ENCODE peak calls at places on chromosomes 7 and 10, in four cellular contexts. B, E, M and V are unnamed samples.

GRCh38 chr7:81691199-81691821 is 78.5 kb downstream of the HGF start:
- DNase-seq in B (peak), E (no peak), M (no peak), V (no peak)

GRCh38 chr7:35258891-35259537 is 5.1 kb upstream of the TBX20 start:
- DNase-seq in B (no peak), E (no peak), M (no peak), V (no peak)

GRCh38 chr7:37495574-37496184 is 47.0 kb upstream of the ELMO1 start:
- DNase-seq in B (peak), E (no peak), M (no peak), V (peak)

GRCh38 chr10:44071479-44071878 is 313.4 kb downstream of the CXCL12 start:
- DNase-seq in B (peak), E (no peak), M (no peak), V (peak)

GRCh38 chr7:37957236-37957970 is 37.0 kb downstream of the EPDR1 start:
- DNase-seq in B (no peak), E (no peak), M (no peak), V (no peak)

GRCh38 chr7:51785171-51785570 is 468.6 kb upstream of the COBL start:
- DNase-seq in B (no peak), E (no peak), M (no peak), V (no peak)

GRCh38 chr10:51063659-51064535 is 10.4 kb upstream of the PRKG1 start:
- DNase-seq in B (peak), E (no peak), M (no peak), V (peak)

GRCh38 chr10:49488056-49488455 is 50.9 kb downstream of the ERCC6 start:
- DNase-seq in B (no peak), E (no peak), M (no peak), V (no peak)

GRCh38 chr7:92621641-92622429 is 31.6 kb upstream of the FAM133B start:
- DNase-seq in B (no peak), E (no peak), M (no peak), V (peak)

GRCh38 chr7:31171216-31171750 is 119.2 kb downstream of the ADCYAP1R1 start:
- DNase-seq in B (no peak), E (no peak), M (no peak), V (no peak)

GRCh38 chr10:29482591-29483421 is 152.0 kb downstream of the SVIL start:
- DNase-seq in B (peak), E (no peak), M (no peak), V (peak)

GRCh38 chr10:114340816-114341215 is 63.5 kb downstream of the AFAP1L2 start:
- DNase-seq in B (no peak), E (no peak), M (no peak), V (no peak)

GRCh38 chr10:122388287-122388997 is 13.9 kb downstream of the PLEKHA1 start:
- DNase-seq in B (no peak), E (no peak), M (no peak), V (no peak)

GRCh38 chr10:119139464-119140067 is 25.9 kb downstream of the SFXN4 start:
- DNase-seq in B (peak), E (no peak), M (peak), V (peak)

DNA sequence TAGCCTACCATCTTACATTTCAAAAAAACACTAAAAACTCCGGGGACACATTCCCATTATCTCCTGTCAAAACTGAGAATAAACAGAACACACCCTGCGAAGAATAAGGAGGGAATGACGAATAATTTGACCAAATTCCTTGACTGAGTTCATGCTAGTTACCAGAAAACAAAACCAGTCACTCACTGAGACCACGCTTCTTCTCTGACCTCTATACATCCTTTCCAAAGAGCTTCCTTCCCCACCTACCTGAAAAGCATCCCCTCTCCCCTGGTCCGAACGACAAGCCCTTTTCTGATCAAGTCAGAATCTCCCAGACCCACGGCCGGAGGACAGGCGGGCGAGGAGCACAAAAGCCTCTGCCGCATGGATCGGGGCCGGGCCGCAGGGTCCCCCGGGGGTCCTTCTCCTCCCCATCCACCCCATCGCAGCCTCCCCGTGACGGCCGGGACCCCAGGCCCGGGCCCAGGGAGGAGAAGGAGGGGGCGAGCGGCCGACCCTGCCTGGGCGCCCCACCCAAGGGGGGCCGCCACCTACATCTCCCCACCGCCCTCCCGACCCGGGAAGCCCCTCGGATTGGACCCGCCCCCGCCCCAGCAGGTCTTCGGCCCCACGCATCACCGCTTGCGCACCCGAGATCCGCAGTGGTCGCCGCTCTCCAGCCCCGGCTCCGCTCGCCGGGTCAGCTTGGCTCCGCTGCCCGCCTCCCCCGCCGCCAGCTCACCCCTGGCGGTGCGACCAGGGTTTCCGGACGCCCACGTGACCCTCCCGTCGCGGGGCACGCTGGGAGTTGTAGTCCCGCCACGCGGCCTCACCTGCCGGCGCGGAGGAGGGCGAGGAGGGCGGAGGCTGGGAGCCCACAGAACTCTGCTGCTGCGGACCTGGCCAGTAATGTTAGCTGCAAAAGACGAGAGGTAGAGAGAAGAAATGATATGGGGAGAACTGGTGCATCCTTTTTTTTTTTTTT is at the start of gene SLC37A3:
- DNase-seq in B (peak), E (peak), M (peak), V (peak)
- TF ChIP-seq CTCF in B (no peak), E (peak), M (no peak), V (peak)

GRCh38 chr7:42138691-42139090 is 98.3 kb downstream of the GLI3 start:
- DNase-seq in B (no peak), E (no peak), M (no peak), V (no peak)
- TF ChIP-seq CTCF in B (peak), E (no peak), M (no peak), V (peak)

GRCh38 chr7:132755538-132756481 is 179.5 kb upstream of the PLXNA4 start:
- DNase-seq in B (no peak), E (no peak), M (no peak), V (no peak)
- TF ChIP-seq CTCF in B (no peak), E (no peak), M (no peak), V (peak)

GRCh38 chr7:53596230-53596629 is 560.8 kb downstream of the POM121L12 start:
- DNase-seq in B (no peak), E (no peak), M (no peak), V (no peak)
- TF ChIP-seq CTCF in B (no peak), E (no peak), M (no peak), V (no peak)